ENCODE peak calls at places on chromosomes 11 and 22, in six cellular contexts. One of them, this sample, is unnamed.

GRCh38 chr11:83092488-83093384 is 21.0 kb upstream of the RAB30 start:
- DNase-seq in H1: no peak
- DNase-seq in GM12878: no peak
- DNase-seq in K562: no peak
- DNase-seq in SK-N-SH: peak
- DNase-seq in HepG2: peak
- DNase-seq in this sample: no peak

GRCh38 chr11:34346551-34346950 is 11.3 kb downstream of the ABTB2 start:
- DNase-seq in H1: no peak
- DNase-seq in GM12878: no peak
- DNase-seq in SK-N-SH: peak
- DNase-seq in K562: no peak
- DNase-seq in HepG2: no peak
- DNase-seq in this sample: no peak

GRCh38 chr11:14554959-14555358 is 34.8 kb upstream of the PSMA1 start:
- DNase-seq in SK-N-SH: no peak
- DNase-seq in GM12878: no peak
- DNase-seq in HepG2: no peak
- DNase-seq in H1: no peak
- DNase-seq in K562: no peak
- DNase-seq in this sample: peak

GRCh38 chr22:48060266-48060665 is 1297.8 kb downstream of the TBC1D22A start:
- DNase-seq in HepG2: no peak
- DNase-seq in SK-N-SH: no peak
- DNase-seq in H1: no peak
- DNase-seq in K562: no peak
- DNase-seq in GM12878: no peak
- DNase-seq in this sample: no peak

GRCh38 chr11:113623114-113623513 is 83.0 kb downstream of the TMPRSS5 start:
- DNase-seq in SK-N-SH: no peak
- DNase-seq in K562: no peak
- DNase-seq in HepG2: no peak
- DNase-seq in H1: no peak
- DNase-seq in GM12878: no peak
- DNase-seq in this sample: no peak

GRCh38 chr11:47550288-47551052 is 2.5 kb downstream of the CELF1 start:
- DNase-seq in GM12878: no peak
- DNase-seq in H1: no peak
- DNase-seq in K562: no peak
- DNase-seq in HepG2: no peak
- DNase-seq in SK-N-SH: no peak
- DNase-seq in this sample: peak

GRCh38 chr11:1305558-1306056 is 3.8 kb downstream of the TOLLIP start:
- DNase-seq in H1: no peak
- DNase-seq in SK-N-SH: peak
- DNase-seq in K562: no peak
- DNase-seq in HepG2: no peak
- DNase-seq in GM12878: no peak
- DNase-seq in this sample: no peak

GRCh38 chr11:117618956-117619355 is 178.1 kb downstream of the DSCAML1 start:
- DNase-seq in HepG2: no peak
- DNase-seq in GM12878: no peak
- DNase-seq in K562: no peak
- DNase-seq in SK-N-SH: peak
- DNase-seq in H1: no peak
- DNase-seq in this sample: no peak

GRCh38 chr11:2109541-2110019 is 29.6 kb downstream of the IGF2 start:
- DNase-seq in H1: no peak
- DNase-seq in HepG2: peak
- DNase-seq in SK-N-SH: peak
- DNase-seq in K562: no peak
- DNase-seq in GM12878: no peak
- DNase-seq in this sample: no peak

GRCh38 chr11:95641506-95641905 is 148.1 kb downstream of the FAM76B start:
- DNase-seq in SK-N-SH: no peak
- DNase-seq in K562: no peak
- DNase-seq in H1: no peak
- DNase-seq in HepG2: no peak
- DNase-seq in GM12878: peak
- DNase-seq in this sample: peak

GRCh38 chr11:34075178-34075820 is 23.8 kb downstream of the CAPRIN1 start:
- DNase-seq in SK-N-SH: no peak
- DNase-seq in H1: no peak
- DNase-seq in GM12878: no peak
- DNase-seq in HepG2: no peak
- DNase-seq in K562: no peak
- DNase-seq in this sample: no peak

GRCh38 chr11:74754507-74755255 is 6.0 kb downstream of the RNF169 start:
- DNase-seq in K562: no peak
- DNase-seq in GM12878: peak
- DNase-seq in HepG2: no peak
- DNase-seq in SK-N-SH: no peak
- DNase-seq in H1: no peak
- DNase-seq in this sample: no peak

GRCh38 chr11:57978686-57979531 is 44.8 kb upstream of the OR9Q1 start:
- DNase-seq in SK-N-SH: no peak
- DNase-seq in HepG2: peak
- DNase-seq in GM12878: no peak
- DNase-seq in K562: no peak
- DNase-seq in H1: no peak
- DNase-seq in this sample: no peak

GRCh38 chr22:43789452-43789851 is 22.7 kb downstream of the EFCAB6 start:
- DNase-seq in GM12878: no peak
- DNase-seq in HepG2: no peak
- DNase-seq in SK-N-SH: peak
- DNase-seq in H1: no peak
- DNase-seq in K562: no peak
- DNase-seq in this sample: no peak

GRCh38 chr11:124763156-124763947 is 1.3 kb upstream of the ESAM start:
- DNase-seq in K562: peak
- DNase-seq in SK-N-SH: peak
- DNase-seq in HepG2: peak
- DNase-seq in H1: no peak
- DNase-seq in GM12878: no peak
- DNase-seq in this sample: no peak

GRCh38 chr11:68263444-68264035 is 8.2 kb downstream of the C11orf24 start:
- DNase-seq in GM12878: no peak
- DNase-seq in K562: no peak
- DNase-seq in H1: no peak
- DNase-seq in SK-N-SH: no peak
- DNase-seq in HepG2: no peak
- DNase-seq in this sample: no peak

GRCh38 chr11:117717485-117718314 is 79.3 kb downstream of the DSCAML1 start:
- DNase-seq in SK-N-SH: peak
- DNase-seq in HepG2: peak
- DNase-seq in H1: no peak
- DNase-seq in GM12878: no peak
- DNase-seq in K562: no peak
- DNase-seq in this sample: no peak

GRCh38 chr22:22959147-22959827 is 71.7 kb downstream of the IGLL5 start:
- DNase-seq in HepG2: peak
- DNase-seq in GM12878: peak
- DNase-seq in SK-N-SH: peak
- DNase-seq in K562: peak
- DNase-seq in H1: no peak
- DNase-seq in this sample: peak

GRCh38 chr11:92980291-92980690 is 10.8 kb downstream of the MTNR1B start:
- DNase-seq in H1: no peak
- DNase-seq in K562: no peak
- DNase-seq in GM12878: no peak
- DNase-seq in SK-N-SH: no peak
- DNase-seq in HepG2: no peak
- DNase-seq in this sample: no peak

GRCh38 chr22:27798526-27799333 is 2.8 kb downstream of the MN1 start:
- DNase-seq in H1: no peak
- DNase-seq in GM12878: no peak
- DNase-seq in SK-N-SH: no peak
- DNase-seq in HepG2: no peak
- DNase-seq in K562: no peak
- DNase-seq in this sample: no peak

GRCh38 chr11:57072640-57073039 is 83.9 kb downstream of the OR5AK2 start:
- DNase-seq in SK-N-SH: no peak
- DNase-seq in H1: no peak
- DNase-seq in HepG2: no peak
- DNase-seq in K562: no peak
- DNase-seq in GM12878: no peak
- DNase-seq in this sample: no peak

GRCh38 chr11:68312117-68312779 is at the start of gene LRP5:
- DNase-seq in SK-N-SH: peak
- DNase-seq in H1: no peak
- DNase-seq in HepG2: no peak
- DNase-seq in GM12878: no peak
- DNase-seq in K562: peak
- DNase-seq in this sample: no peak

GRCh38 chr11:95335989-95336388 is 105.0 kb upstream of the SESN3 start:
- DNase-seq in SK-N-SH: no peak
- DNase-seq in H1: no peak
- DNase-seq in GM12878: no peak
- DNase-seq in HepG2: no peak
- DNase-seq in K562: no peak
- DNase-seq in this sample: no peak

GRCh38 chr11:3906166-3906565 is 50.7 kb downstream of the STIM1 start:
- DNase-seq in H1: no peak
- DNase-seq in SK-N-SH: no peak
- DNase-seq in GM12878: no peak
- DNase-seq in K562: no peak
- DNase-seq in HepG2: no peak
- DNase-seq in this sample: no peak

GRCh38 chr11:12540913-12541587 is 133.2 kb upstream of the TEAD1 start:
- DNase-seq in SK-N-SH: no peak
- DNase-seq in HepG2: no peak
- DNase-seq in GM12878: no peak
- DNase-seq in K562: no peak
- DNase-seq in H1: no peak
- DNase-seq in this sample: no peak

GRCh38 chr11:8018742-8019631 is 31.9 kb downstream of the EIF3F start:
- DNase-seq in SK-N-SH: peak
- DNase-seq in H1: no peak
- DNase-seq in GM12878: no peak
- DNase-seq in K562: no peak
- DNase-seq in HepG2: peak
- DNase-seq in this sample: no peak

GRCh38 chr22:20953668-20954500 is 13.2 kb upstream of the AIFM3 start:
- DNase-seq in H1: no peak
- DNase-seq in K562: no peak
- DNase-seq in GM12878: no peak
- DNase-seq in HepG2: peak
- DNase-seq in SK-N-SH: no peak
- DNase-seq in this sample: peak
- TF ChIP-seq GABPA in H1: no peak
- TF ChIP-seq GABPA in K562: no peak
- TF ChIP-seq GABPA in GM12878: no peak
- TF ChIP-seq GABPA in HepG2: no peak
- TF ChIP-seq GABPA in SK-N-SH: no peak
- TF ChIP-seq GABPA in this sample: no peak

GRCh38 chr11:134997652-134998320 is 585.7 kb upstream of the B3GAT1 start:
- DNase-seq in K562: no peak
- DNase-seq in GM12878: no peak
- DNase-seq in SK-N-SH: no peak
- DNase-seq in HepG2: no peak
- DNase-seq in H1: no peak
- DNase-seq in this sample: no peak
- TF ChIP-seq GABPA in K562: no peak
- TF ChIP-seq GABPA in GM12878: no peak
- TF ChIP-seq GABPA in SK-N-SH: no peak
- TF ChIP-seq GABPA in HepG2: no peak
- TF ChIP-seq GABPA in H1: no peak
- TF ChIP-seq GABPA in this sample: no peak

DNA sequence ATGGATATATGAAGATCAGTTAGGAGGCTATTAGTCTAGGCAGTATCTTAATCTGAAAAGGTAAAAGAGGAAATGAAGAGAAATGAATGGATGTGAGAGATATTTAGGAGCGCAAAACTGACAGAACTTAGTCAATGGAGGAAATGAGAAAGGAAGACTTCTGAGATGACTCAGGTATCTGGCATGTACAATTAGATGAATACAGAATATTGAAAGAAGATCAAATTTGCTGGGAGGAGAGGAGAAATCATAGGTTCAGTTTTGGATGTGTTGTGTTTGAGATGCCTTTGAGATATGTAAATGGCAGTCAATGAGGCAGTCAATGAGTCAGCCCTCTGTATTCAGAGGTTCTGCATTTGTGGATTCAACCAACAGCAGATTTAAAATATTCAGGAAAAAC is 42.8 kb upstream of the GAB2 start:
- DNase-seq in HepG2: no peak
- DNase-seq in SK-N-SH: no peak
- DNase-seq in GM12878: no peak
- DNase-seq in K562: no peak
- DNase-seq in H1: no peak
- DNase-seq in this sample: no peak
- TF ChIP-seq GABPA in HepG2: no peak
- TF ChIP-seq GABPA in SK-N-SH: no peak
- TF ChIP-seq GABPA in GM12878: no peak
- TF ChIP-seq GABPA in K562: no peak
- TF ChIP-seq GABPA in H1: no peak
- TF ChIP-seq GABPA in this sample: no peak

DNA sequence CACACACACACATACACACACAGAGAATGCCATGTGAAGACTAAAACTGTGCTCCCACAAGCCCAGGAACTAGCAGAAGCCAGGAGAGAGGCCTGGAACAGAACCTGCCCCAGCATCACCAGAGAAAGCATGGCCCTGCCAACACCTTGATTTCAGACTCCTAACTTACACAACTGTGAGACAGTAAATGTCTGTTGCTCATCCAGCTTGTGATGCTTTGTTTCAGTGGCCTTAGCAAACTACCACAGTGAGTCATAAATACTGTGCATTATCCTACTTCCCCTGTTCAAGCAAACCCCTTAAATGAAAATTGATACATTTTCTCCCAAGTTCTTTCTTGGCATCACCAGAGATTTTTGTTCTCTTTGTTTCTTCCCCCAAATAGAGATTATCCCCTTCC is 1539.4 kb upstream of the TENM4 start:
- DNase-seq in H1: no peak
- DNase-seq in GM12878: no peak
- DNase-seq in SK-N-SH: no peak
- DNase-seq in K562: no peak
- DNase-seq in HepG2: no peak
- DNase-seq in this sample: no peak
- TF ChIP-seq GABPA in H1: no peak
- TF ChIP-seq GABPA in GM12878: no peak
- TF ChIP-seq GABPA in SK-N-SH: no peak
- TF ChIP-seq GABPA in K562: no peak
- TF ChIP-seq GABPA in HepG2: no peak
- TF ChIP-seq GABPA in this sample: no peak